ENCODE peak calls at places on chromosome 13, in six cellular contexts. N, Z, U, D, V and B are unnamed samples. For H3K27me3, the result is how much of the 10 kb centered on the place peaks cover.

GRCh38 chr13:68078874-68079273 is 848.7 kb upstream of the PCDH9 start:
- DNase-seq in N (no peak), U (no peak), D (no peak), Z (no peak), V (no peak), B (no peak)

GRCh38 chr13:74128171-74128767 is 5.9 kb downstream of the KLF12 start:
- DNase-seq in Z (no peak), V (no peak), D (no peak), U (peak), N (no peak), B (no peak)

GRCh38 chr13:63696055-63696454 is 2280.4 kb upstream of the PCDH20 start:
- DNase-seq in Z (no peak), V (peak), D (no peak), U (no peak), N (no peak), B (no peak)

GRCh38 chr13:39406688-39407087 is 196.3 kb downstream of the LHFPL6 start:
- DNase-seq in Z (no peak), V (no peak), U (peak), N (no peak), D (peak), B (peak)

GRCh38 chr13:86757236-86757978 is 913.8 kb upstream of the SLITRK5 start:
- DNase-seq in U (peak), Z (no peak), V (no peak), N (no peak), D (no peak), B (peak)

GRCh38 chr13:105196052-105196451 is 1339.4 kb downstream of the EFNB2 start:
- DNase-seq in U (peak), Z (no peak), V (peak), N (peak), D (no peak), B (no peak)

GRCh38 chr13:112859128-112859816 is 109.7 kb upstream of the MCF2L start:
- DNase-seq in V (no peak), U (no peak), Z (no peak), N (no peak), D (no peak), B (no peak)

GRCh38 chr13:91722267-91722884 is 324.0 kb downstream of the GPC5 start:
- DNase-seq in V (peak), D (no peak), N (no peak), U (peak), Z (no peak), B (peak)

GRCh38 chr13:77310579-77311279 is 16.2 kb downstream of the MYCBP2 start:
- DNase-seq in V (peak), U (no peak), Z (no peak), N (no peak), D (no peak), B (no peak)

GRCh38 chr13:25727250-25727649 is 324.6 kb downstream of the SHISA2 start:
- DNase-seq in D (no peak), V (no peak), N (no peak), Z (no peak), U (no peak), B (no peak)

GRCh38 chr13:39038569-39038898 is 278 bp downstream of the NHLRC3 start:
- DNase-seq in Z (no peak), N (no peak), V (no peak), D (no peak), U (no peak), B (peak)

GRCh38 chr13:30142502-30143211 is 164.7 kb downstream of the KATNAL1 start:
- DNase-seq in V (peak), N (peak), Z (no peak), D (peak), U (peak), B (peak)

GRCh38 chr13:29548722-29549446 is 46.6 kb downstream of the SLC7A1 start:
- DNase-seq in N (no peak), D (no peak), U (peak), Z (no peak), V (no peak), B (no peak)

GRCh38 chr13:39676315-39676876 is 20.9 kb downstream of the COG6 start:
- DNase-seq in U (peak), N (no peak), D (no peak), V (peak), Z (peak), B (peak)

GRCh38 chr13:112441226-112441625 is 65.1 kb downstream of the SPACA7 start:
- DNase-seq in Z (no peak), D (no peak), V (no peak), N (no peak), U (no peak), B (no peak)

DNA sequence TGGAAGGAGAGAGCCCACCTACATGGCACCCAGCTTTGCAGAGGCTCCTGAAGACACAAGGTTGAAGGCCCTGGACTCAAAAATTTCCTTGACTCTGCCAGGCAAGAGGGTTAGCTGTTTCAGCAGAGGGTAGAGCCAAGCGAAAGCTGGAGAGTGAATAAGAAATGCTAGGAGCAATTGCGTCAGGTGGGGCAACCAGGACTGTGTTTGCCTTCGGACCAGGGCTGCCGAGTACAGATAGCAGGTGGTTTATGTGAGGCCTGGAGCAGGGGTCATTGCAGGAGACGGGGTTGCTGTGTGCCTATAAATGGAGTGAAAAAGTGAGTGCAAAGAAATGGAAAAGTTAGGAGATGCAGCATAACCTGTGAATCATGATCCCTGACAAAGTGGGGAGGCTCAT is 59.1 kb downstream of the IRS2 start:
- DNase-seq in D (no peak), Z (no peak), N (no peak), U (no peak), V (no peak), B (no peak)
- H3K27me3 ChIP-seq in D (under half), Z (under half), N (under half), U (under half), V (under half), B (under half)

DNA sequence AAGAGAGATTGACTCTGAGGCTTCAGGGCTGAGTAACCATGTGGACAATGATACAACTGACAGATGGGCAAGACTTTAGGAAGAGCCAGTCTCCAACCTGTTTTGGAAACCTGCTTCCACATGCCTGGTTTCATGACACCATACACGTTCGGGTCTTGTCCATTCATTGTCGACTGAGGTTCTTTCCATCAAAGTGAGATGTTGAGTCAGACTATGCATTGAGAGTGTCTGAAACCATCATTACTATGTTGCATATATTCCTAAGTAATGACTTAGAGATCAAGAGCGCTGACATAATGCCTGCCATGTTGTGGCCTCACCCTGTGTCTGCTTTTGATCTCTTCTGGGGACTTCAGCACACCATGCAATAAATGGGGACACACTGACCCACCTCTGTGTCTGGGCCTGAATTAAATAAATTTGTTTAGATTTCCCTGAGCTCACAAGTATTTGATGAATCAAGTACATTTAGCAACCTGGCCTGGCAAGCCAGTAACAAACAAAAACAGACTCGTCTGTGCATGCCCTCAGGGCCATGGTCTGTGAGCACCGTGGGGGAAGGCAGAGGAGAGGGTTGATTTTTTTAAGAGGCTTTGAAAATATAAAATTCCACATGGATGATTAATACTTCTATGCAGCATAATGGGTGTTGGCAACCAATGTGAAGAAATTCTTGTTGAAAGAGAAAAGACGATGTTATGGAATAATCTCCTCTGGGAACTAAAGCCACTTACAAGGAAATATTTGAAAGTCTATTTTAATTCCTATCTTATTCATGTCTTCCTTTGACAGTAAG is 49.9 kb upstream of the UBAC2 start:
- DNase-seq in Z (no peak), N (peak), U (no peak), D (peak), V (peak), B (peak)
- H3K4me2 ChIP-seq in Z (no peak), N (peak), U (no peak), D (peak), V (no peak), B (peak)

DNA sequence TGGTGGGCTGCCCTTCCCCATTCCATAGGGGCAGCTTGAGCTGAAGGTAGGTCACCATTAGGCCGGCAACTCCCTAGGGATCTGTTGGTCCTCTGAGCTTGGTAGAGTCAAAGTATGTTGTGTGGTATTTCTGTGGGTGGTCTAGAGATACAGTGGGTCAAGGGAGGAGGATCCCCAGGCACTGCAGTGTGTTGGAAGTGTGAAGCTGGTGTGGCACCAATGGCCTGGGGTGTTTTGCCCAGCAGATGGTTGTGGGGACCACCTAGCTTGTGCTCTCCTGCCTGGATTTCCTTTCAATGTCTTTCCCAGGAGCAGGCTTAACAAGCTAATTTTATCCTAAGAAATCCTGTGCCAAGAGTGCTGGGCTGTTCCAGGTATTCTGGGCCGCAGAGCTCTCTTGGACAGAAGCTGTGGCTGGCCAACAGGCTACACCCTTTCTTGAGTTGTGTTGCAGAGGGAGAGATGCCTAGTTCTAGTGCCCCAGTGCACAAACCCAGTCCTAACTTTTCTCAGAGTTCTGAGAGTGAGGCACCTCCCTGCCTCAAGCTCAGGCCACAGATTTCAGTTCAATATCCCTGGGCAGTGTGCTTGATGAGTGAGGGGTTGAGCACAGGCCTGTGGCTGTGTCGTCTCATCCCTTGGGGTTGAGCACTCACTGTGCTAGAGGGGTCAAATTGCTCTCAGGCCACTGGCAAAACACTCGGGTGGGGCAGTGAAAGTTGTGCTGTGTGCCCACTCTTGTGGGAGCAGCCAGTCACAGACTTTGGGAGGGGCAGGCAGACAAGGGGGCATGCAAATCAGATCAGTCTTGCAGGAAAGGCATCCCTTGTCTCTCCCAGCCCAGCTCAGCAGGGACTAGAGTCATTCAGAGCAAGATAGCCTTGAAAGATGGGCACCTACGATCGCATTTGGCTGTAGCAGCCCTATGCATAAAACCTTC is 1806.1 kb upstream of the MIR17HG start:
- DNase-seq in V (no peak), D (no peak), U (no peak), N (no peak), Z (no peak), B (no peak)
- H3K27me3 ChIP-seq in V (under half), D (under half), U (under half), N (under half), Z (under half), B (under half)

GRCh38 chr13:51632643-51633357 is 48.5 kb downstream of the WDFY2 start:
- DNase-seq in U (peak), Z (peak), N (no peak), V (no peak), D (no peak), B (peak)
- H3K4me2 ChIP-seq in U (no peak), Z (no peak), N (no peak), V (peak), D (peak), B (peak)

GRCh38 chr13:28097503-28097902 is 2.9 kb downstream of the FLT3 start:
- DNase-seq in N (no peak), Z (no peak), U (no peak), D (no peak), V (no peak), B (no peak)

GRCh38 chr13:28099396-28100148 is 804 bp downstream of the FLT3 start:
- DNase-seq in D (no peak), V (no peak), U (no peak), N (no peak), Z (peak), B (no peak)

GRCh38 chr13:28100149-28101121 is at the start of gene FLT3:
- DNase-seq in N (no peak), Z (peak), U (peak), V (peak), D (no peak), B (peak)
- H3K27me3 ChIP-seq in N (half or more), Z (under half), U (under half), V (under half), D (under half), B (under half)

GRCh38 chr13:50068508-50068907 is 53.3 kb downstream of the KCNRG start:
- DNase-seq in U (no peak), Z (no peak), N (no peak), V (peak), D (no peak), B (no peak)
- H3K4me2 ChIP-seq in U (no peak), Z (no peak), N (no peak), V (no peak), D (no peak), B (no peak)

GRCh38 chr13:98143601-98144500 is 957 bp downstream of the FARP1 start:
- DNase-seq in D (no peak), Z (no peak), U (peak), N (peak), V (peak), B (peak)
- H3K27me3 ChIP-seq in D (under half), Z (under half), U (under half), N (under half), V (under half), B (under half)

DNA sequence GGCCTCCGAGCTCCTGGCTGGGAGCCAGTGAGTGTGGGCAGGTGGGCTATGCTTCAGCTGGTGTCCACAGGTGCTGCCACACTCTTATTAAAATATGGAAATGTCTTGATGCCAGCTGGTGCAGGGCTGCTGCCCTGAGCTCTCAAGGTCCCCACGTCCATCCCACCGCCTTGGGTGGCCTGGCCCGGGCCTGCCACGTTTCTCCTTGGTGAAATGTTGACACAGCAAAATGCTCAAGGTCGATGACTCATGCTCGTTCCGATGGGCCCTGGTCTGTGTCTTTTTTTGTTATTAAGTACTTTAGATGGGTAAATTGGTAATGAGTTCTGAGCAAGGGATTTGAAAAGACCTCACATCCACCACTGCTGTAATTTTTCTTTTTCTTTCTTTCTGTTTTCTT is 524.7 kb downstream of the MYO16 start:
- DNase-seq in D (no peak), V (peak), U (no peak), N (peak), Z (no peak), B (no peak)
- H3K4me2 ChIP-seq in D (peak), V (no peak), U (no peak), N (peak), Z (no peak), B (no peak)

GRCh38 chr13:108475181-108475580 is 154.2 kb upstream of the MYO16 start:
- DNase-seq in U (no peak), N (no peak), D (no peak), Z (no peak), V (no peak), B (no peak)

DNA sequence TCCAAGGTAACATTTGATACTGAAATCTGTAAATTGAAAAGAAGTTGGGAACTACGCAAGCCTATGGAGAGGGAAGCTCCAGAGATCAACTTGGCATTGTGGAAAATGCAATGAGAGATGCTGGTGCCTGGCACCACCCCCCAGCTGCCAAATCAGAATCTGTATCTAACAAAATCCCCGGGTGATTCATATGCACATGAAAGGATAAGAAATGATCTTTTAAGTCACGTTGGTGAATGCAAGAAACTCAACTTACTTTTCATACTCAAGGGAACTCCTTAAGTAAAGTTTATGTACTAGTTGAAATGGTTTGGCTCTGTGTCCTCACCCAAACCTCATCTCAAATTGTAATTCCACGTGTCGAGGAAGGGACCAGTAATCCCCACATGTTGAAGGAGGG is 158.5 kb upstream of the MYO16 start:
- DNase-seq in U (no peak), D (no peak), N (no peak), Z (no peak), V (no peak), B (no peak)
- H3K27me3 ChIP-seq in U (under half), D (under half), N (under half), Z (under half), V (under half), B (under half)

GRCh38 chr13:72198967-72199601 is 332.1 kb upstream of the DACH1 start:
- DNase-seq in V (no peak), U (no peak), Z (no peak), N (no peak), D (no peak), B (no peak)
- H3K4me2 ChIP-seq in V (no peak), U (no peak), Z (no peak), N (no peak), D (no peak), B (no peak)